ENCODE peak calls at places on chromosome 15, in five cellular contexts. J is A549, N is adrenal gland, V is coronary artery, Z is psoas muscle. M is an unnamed sample.

GRCh38 chr15:25946241-25946786 is 83.2 kb upstream of the ATP10A start:
- DNase-seq in J (no peak), N (no peak), V (no peak), Z (no peak), M (no peak)

GRCh38 chr15:98904466-98905048 is 103.0 kb downstream of the PGPEP1L start:
- DNase-seq in J (peak; percentile 85), N (peak; percentile 46), V (no peak), Z (no peak), M (no peak)

GRCh38 chr15:83200162-83200561 is 7.5 kb downstream of the HDGFL3 start:
- DNase-seq in J (no peak), N (no peak), V (no peak), Z (no peak), M (no peak)

GRCh38 chr15:83205725-83206324 is 1.8 kb downstream of the HDGFL3 start:
- DNase-seq in J (no peak), N (no peak), V (no peak), Z (no peak), M (no peak)

GRCh38 chr15:56598991-56599390 is 134.1 kb upstream of the MNS1 start:
- DNase-seq in J (no peak), N (no peak), V (no peak), Z (no peak), M (no peak)

GRCh38 chr15:39171944-39172368 is 408.9 kb upstream of the THBS1 start:
- DNase-seq in J (peak; percentile 93), N (peak; percentile 43), V (peak; percentile 79), Z (peak; percentile 40), M (peak; percentile 73)

GRCh38 chr15:42499888-42500609 is 4.6 kb downstream of the SNAP23 start:
- DNase-seq in J (no peak), N (peak; percentile 47), V (no peak), Z (peak; percentile 18), M (no peak)

GRCh38 chr15:80142646-80143045 is 10.2 kb upstream of the FAH start:
- DNase-seq in J (no peak), N (no peak), V (no peak), Z (no peak), M (peak; percentile 35)

GRCh38 chr15:58856090-58856489 is 77.4 kb downstream of the SLTM start:
- DNase-seq in J (no peak), N (no peak), V (no peak), Z (no peak), M (no peak)

GRCh38 chr15:80317389-80318169 is 65.6 kb upstream of the CTXND1 start:
- DNase-seq in J (peak; percentile 42), N (peak; percentile 32), V (no peak), Z (no peak), M (no peak)

GRCh38 chr15:34039506-34040123 is 611 bp upstream of the AVEN start:
- DNase-seq in J (no peak), N (no peak), V (no peak), Z (no peak), M (no peak)

GRCh38 chr15:62824111-62824737 is 218.3 kb upstream of the TPM1 start:
- DNase-seq in J (peak; percentile 29), N (no peak), V (no peak), Z (no peak), M (no peak)

GRCh38 chr15:101781927-101782326 is 21.4 kb upstream of the OR4F6 start:
- DNase-seq in J (no peak), N (no peak), V (no peak), Z (no peak), M (no peak)

GRCh38 chr15:42750306-42750705 is 13.4 kb upstream of the CDAN1 start:
- DNase-seq in J (no peak), N (no peak), V (no peak), Z (no peak), M (no peak)

GRCh38 chr15:58595516-58596238 is 153.8 kb downstream of the ADAM10 start:
- DNase-seq in J (no peak), N (no peak), V (no peak), Z (no peak), M (no peak)

GRCh38 chr15:27825023-27825422 is 274.1 kb downstream of the OCA2 start:
- DNase-seq in J (no peak), N (no peak), V (no peak), Z (no peak), M (no peak)

GRCh38 chr15:54687628-54688027 is 509.1 kb downstream of the RSL24D1 start:
- DNase-seq in J (no peak), N (no peak), V (no peak), Z (no peak), M (no peak)

DNA sequence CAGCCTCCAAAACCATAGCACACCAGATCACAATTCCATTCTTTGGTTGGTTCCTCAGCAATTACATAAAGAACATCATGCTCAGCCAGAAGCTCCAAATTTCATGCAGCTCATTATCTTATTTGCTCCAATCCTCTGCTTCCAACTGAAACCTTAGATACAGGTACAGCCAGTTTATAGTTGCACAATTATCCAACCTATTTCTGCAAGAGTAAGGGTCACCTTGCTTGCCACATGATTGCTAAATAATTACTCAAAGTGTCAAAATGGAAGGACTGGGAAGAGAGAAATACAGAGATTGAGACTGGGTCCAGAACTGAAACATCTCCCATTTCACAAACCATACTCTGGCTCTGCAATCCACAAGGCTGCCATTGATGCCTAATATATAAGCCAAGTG is 23.4 kb upstream of the SHC4 start:
- DNase-seq in J (no peak), N (no peak), V (no peak), Z (no peak), M (no peak)
- H3K27ac ChIP-seq in J (no peak overlapping the region), N (no peak overlapping the region), V (no peak overlapping the region), Z (no peak overlapping the region), M (no peak overlapping the region)

DNA sequence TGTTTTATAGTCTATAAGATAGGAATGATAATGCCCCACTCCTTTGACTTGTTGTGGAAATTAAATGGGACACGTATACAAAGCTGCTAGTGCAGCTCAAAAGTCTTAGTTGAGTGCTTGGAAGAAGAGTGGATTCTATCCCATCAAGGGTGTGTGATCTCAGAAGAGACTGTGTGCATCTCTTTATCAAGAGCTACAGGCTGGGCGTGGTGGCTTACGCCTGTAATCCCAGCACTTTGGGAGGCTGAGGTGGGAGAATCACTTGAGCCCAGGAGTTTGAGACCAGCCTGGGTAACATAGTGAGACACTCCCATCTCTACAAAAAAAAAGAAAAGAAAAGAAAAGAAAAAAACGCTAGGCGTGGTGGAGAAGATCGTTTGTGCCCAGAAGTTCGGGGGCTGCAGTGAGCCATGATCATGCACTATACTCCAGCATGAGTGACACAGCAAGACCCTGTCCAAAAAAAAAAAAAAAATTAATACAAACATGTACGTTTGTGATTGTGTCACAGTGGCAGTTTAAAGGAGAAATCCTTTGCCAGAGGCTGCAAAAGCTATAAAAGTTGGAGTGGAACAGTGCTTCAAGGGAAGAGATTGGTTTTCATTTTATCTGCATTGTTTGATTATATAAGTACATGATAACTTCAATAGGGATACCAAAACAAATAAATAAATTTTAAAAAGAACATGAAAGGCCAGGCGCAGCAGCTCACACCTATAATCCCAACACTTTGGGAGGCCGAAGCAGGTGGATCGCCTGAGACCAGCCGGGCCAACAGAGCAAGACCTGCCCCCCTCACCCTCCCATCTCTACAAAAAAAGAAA is 895 bp upstream of the DIS3L start:
- DNase-seq in J (no peak), N (no peak), V (no peak), Z (no peak), M (no peak)
- H3K27ac ChIP-seq in J (peak overlapping the region; percentile 95), N (no peak overlapping the region), V (peak overlapping the region; percentile 53), Z (peak overlapping the region; percentile 92), M (no peak overlapping the region)

GRCh38 chr15:94238539-94239118 is 7.3 kb downstream of the MCTP2 start:
- DNase-seq in J (no peak), N (no peak), V (no peak), Z (no peak), M (no peak)

GRCh38 chr15:94235681-94236080 is 4.3 kb downstream of the MCTP2 start:
- DNase-seq in J (no peak), N (no peak), V (no peak), Z (no peak), M (no peak)

GRCh38 chr15:94236638-94237037 is 5.3 kb downstream of the MCTP2 start:
- DNase-seq in J (no peak), N (no peak), V (no peak), Z (no peak), M (no peak)

GRCh38 chr15:94239474-94239873 is 8.1 kb downstream of the MCTP2 start:
- DNase-seq in J (no peak), N (no peak), V (no peak), Z (no peak), M (peak; percentile 57)

GRCh38 chr15:94237903-94238302 is 6.5 kb downstream of the MCTP2 start:
- DNase-seq in J (no peak), N (no peak), V (no peak), Z (no peak), M (no peak)
- H3K27ac ChIP-seq in J (no peak overlapping the region), N (no peak overlapping the region), V (no peak overlapping the region), Z (no peak overlapping the region), M (peak overlapping the region; percentile 25)

GRCh38 chr15:48617619-48618018 is 27.9 kb downstream of the FBN1 start:
- DNase-seq in J (no peak), N (peak; percentile 38), V (no peak), Z (peak; percentile 46), M (no peak)
- H3K27ac ChIP-seq in J (no peak overlapping the region), N (no peak overlapping the region), V (peak overlapping the region; percentile 43), Z (no peak overlapping the region), M (no peak overlapping the region)

DNA sequence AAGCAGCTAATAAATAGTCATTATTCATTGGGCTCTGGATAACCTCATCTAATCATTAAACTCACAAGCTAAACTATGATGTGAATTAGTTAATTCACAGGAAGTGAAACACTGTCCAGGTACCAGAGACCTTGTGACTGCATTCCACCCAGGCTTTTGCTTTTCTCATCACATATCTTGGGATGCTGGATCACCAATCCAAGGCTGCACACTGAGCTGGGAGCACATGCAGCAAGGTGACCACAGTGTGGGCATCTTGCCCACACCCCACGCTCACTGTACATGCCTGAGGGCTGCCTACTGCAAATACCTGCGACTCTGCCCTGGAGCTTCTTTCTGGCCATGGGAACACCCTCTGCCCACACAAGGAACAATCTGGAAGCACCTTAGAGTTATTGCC is 40.6 kb upstream of the TNFAIP8L3 start:
- DNase-seq in J (no peak), N (no peak), V (no peak), Z (no peak), M (no peak)
- H3K27ac ChIP-seq in J (no peak overlapping the region), N (no peak overlapping the region), V (no peak overlapping the region), Z (no peak overlapping the region), M (no peak overlapping the region)

GRCh38 chr15:91787198-91787597 is 66.3 kb upstream of the SLCO3A1 start:
- DNase-seq in J (no peak), N (no peak), V (no peak), Z (no peak), M (no peak)
- H3K27ac ChIP-seq in J (no peak overlapping the region), N (no peak overlapping the region), V (no peak overlapping the region), Z (no peak overlapping the region), M (no peak overlapping the region)

DNA sequence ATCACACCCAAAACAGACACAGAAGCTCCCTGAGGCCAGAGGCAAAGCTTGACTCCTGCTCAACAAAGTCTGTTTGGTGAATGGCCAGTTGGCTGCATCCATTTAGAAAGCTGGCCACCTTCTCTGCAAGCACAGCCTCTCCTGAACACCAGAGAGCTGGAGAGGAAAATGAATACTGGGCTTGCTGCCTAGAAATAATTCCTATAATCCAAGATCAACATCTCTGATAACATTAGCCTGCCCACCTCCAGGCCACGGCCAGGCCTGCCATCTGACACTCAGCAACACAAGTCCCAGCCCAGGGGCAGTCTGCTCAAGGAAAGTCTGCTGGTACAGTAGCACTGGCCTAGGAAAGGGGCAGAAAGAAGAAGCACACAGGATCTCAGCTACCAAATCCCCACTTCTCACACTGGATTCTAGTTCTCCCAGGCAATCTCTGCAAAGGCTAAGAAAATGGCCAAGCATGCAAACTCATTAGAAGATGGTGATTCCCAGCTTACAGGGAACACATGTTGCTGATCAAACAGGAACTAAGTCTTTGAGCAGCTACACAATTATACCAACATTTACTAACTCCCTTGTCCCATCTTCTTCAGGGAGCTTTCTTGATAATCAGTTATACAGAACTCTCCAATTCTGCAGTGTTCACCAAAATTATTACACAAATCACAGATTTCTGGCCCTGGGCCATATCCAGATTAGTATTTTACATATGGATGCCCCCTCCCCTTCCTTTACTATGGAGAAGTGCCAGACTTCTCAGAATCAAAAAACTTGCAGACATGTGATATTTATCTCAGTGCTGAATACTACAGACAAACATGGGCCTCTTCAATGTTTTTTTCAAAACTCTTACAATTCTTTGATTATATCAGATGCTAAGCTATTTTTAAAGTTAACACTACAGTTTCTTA is 9.9 kb downstream of the TBC1D2B start:
- DNase-seq in J (no peak), N (peak; percentile 81), V (no peak), Z (no peak), M (no peak)
- H3K27ac ChIP-seq in J (no peak overlapping the region), N (peak overlapping the region; percentile 98), V (peak overlapping the region; percentile 71), Z (peak overlapping the region; percentile 81), M (no peak overlapping the region)

M was measured in keratinocyte.